ENCODE peak calls at places on chromosome 1, in seven cellular contexts. M is A549, S is H9, P is nephron progenitor cell, V is astrocyte of the spinal cord, Y is astrocyte, X is endothelial cell. T is an unnamed sample.

GRCh38 chr1:56387071-56387747 is 192.2 kb downstream of the PLPP3 start:
- DNase-seq in M (no peak), S (no peak), P (no peak), V (peak), Y (peak), X (no peak), T (no peak)

GRCh38 chr1:240247899-240248298 is 156.2 kb downstream of the FMN2 start:
- DNase-seq in M (no peak), S (no peak), P (no peak), V (no peak), Y (no peak), X (no peak), T (no peak)

GRCh38 chr1:111989531-111990025 is at the start of gene KCND3:
- DNase-seq in M (no peak), S (no peak), P (peak), V (no peak), Y (no peak), X (peak), T (peak)

GRCh38 chr1:156104861-156105546 is 9.5 kb upstream of the LMNA start:
- DNase-seq in M (peak), S (peak), P (no peak), V (no peak), Y (no peak), X (no peak), T (peak)

GRCh38 chr1:196997428-196997827 is 20.1 kb downstream of the CFHR5 start:
- DNase-seq in M (no peak), S (no peak), P (no peak), V (peak), Y (peak), X (no peak), T (peak)

GRCh38 chr1:2360588-2361364 is 30.6 kb downstream of the MORN1 start:
- DNase-seq in M (no peak), S (no peak), P (no peak), V (no peak), Y (peak), X (no peak), T (no peak)

GRCh38 chr1:115299266-115299665 is 38.8 kb downstream of the NGF start:
- DNase-seq in M (no peak), S (no peak), P (no peak), V (no peak), Y (peak), X (no peak), T (no peak)

GRCh38 chr1:44571712-44572571 is 102.3 kb downstream of the TMEM53 start:
- DNase-seq in M (no peak), S (no peak), P (no peak), V (no peak), Y (no peak), X (no peak), T (peak)

GRCh38 chr1:112126598-112126997 is 137.1 kb upstream of the KCND3 start:
- DNase-seq in M (no peak), S (no peak), P (no peak), V (no peak), Y (no peak), X (no peak), T (no peak)

GRCh38 chr1:161013591-161014513 is 7.1 kb downstream of the F11R start:
- DNase-seq in M (peak), S (peak), P (no peak), V (no peak), Y (peak), X (peak), T (peak)

GRCh38 chr1:209755926-209756607 is at the start of gene TRAF3IP3:
- DNase-seq in M (no peak), S (no peak), P (no peak), V (no peak), Y (no peak), X (no peak), T (no peak)

GRCh38 chr1:200794506-200795065 is 55.9 kb downstream of the CAMSAP2 start:
- DNase-seq in M (no peak), S (no peak), P (no peak), V (no peak), Y (no peak), X (no peak), T (peak)

GRCh38 chr1:205480349-205481278 is 23.9 kb upstream of the CDK18 start:
- DNase-seq in M (no peak), S (no peak), P (no peak), V (no peak), Y (no peak), X (no peak), T (no peak)

GRCh38 chr1:227315500-227316346 is 2.6 kb downstream of the CDC42BPA start:
- DNase-seq in M (peak), S (no peak), P (no peak), V (peak), Y (peak), X (no peak), T (peak)

GRCh38 chr1:9281907-9282306 is 10.8 kb upstream of the SPSB1 start:
- DNase-seq in M (no peak), S (no peak), P (no peak), V (no peak), Y (no peak), X (no peak), T (no peak)

GRCh38 chr1:67760030-67760821 is 73.0 kb downstream of the GNG12 start:
- DNase-seq in M (peak), S (peak), P (peak), V (peak), Y (peak), X (peak), T (peak)

GRCh38 chr1:153536618-153537375 is 1.0 kb upstream of the S100A6 start:
- DNase-seq in M (peak), S (no peak), P (no peak), V (no peak), Y (no peak), X (no peak), T (no peak)

GRCh38 chr1:3226191-3226590 is 157.2 kb downstream of the PRDM16 start:
- DNase-seq in M (no peak), S (no peak), P (no peak), V (no peak), Y (no peak), X (no peak), T (no peak)

GRCh38 chr1:172325562-172325961 is 94.9 kb upstream of the C1orf105 start:
- DNase-seq in M (peak), S (no peak), P (no peak), V (peak), Y (peak), X (no peak), T (peak)

GRCh38 chr1:2231667-2232254 is 3.6 kb downstream of the SKI start:
- DNase-seq in M (peak), S (peak), P (peak), V (peak), Y (peak), X (no peak), T (peak)

GRCh38 chr1:55352801-55353180 is 137.6 kb upstream of the USP24 start:
- DNase-seq in M (no peak), S (no peak), P (no peak), V (no peak), Y (no peak), X (no peak), T (no peak)

GRCh38 chr1:226125097-226125630 is 61.4 kb downstream of the ACBD3 start:
- DNase-seq in M (peak), S (peak), P (peak), V (peak), Y (peak), X (peak), T (peak)

GRCh38 chr1:230077011-230077410 is 10.0 kb downstream of the GALNT2 start:
- DNase-seq in M (no peak), S (no peak), P (no peak), V (no peak), Y (no peak), X (no peak), T (no peak)

GRCh38 chr1:108583757-108584156 is 23.9 kb downstream of the EEIG2 start:
- DNase-seq in M (no peak), S (no peak), P (no peak), V (no peak), Y (no peak), X (no peak), T (peak)

GRCh38 chr1:205965039-205965630 is 21.9 kb upstream of the SLC26A9 start:
- DNase-seq in M (no peak), S (no peak), P (no peak), V (no peak), Y (no peak), X (no peak), T (no peak)

GRCh38 chr1:187933562-187934419 is 1105.0 kb downstream of the PLA2G4A start:
- DNase-seq in M (no peak), S (no peak), P (no peak), V (no peak), Y (no peak), X (no peak), T (no peak)

GRCh38 chr1:27377760-27378495 is 3.3 kb upstream of the FCN3 start:
- DNase-seq in M (no peak), S (no peak), P (no peak), V (no peak), Y (no peak), X (no peak), T (no peak)

GRCh38 chr1:77281491-77282186 is at the start of gene AK5:
- DNase-seq in M (peak), S (peak), P (peak), V (peak), Y (peak), X (peak), T (peak)

GRCh38 chr1:32393832-32394140 is 455 bp downstream of the BSDC1 start:
- DNase-seq in M (no peak), S (peak), P (no peak), V (no peak), Y (no peak), X (no peak), T (no peak)

GRCh38 chr1:150917387-150917786 is 8.8 kb upstream of the SETDB1 start:
- DNase-seq in M (no peak), S (no peak), P (no peak), V (no peak), Y (no peak), X (no peak), T (no peak)

GRCh38 chr1:156664949-156665411 is 12.2 kb downstream of the NES start:
- DNase-seq in M (peak), S (peak), P (no peak), V (no peak), Y (no peak), X (no peak), T (no peak)

GRCh38 chr1:218537131-218537904 is 192.2 kb downstream of the TGFB2 start:
- DNase-seq in M (peak), S (no peak), P (no peak), V (peak), Y (peak), X (no peak), T (peak)

GRCh38 chr1:31072304-31072746 is 6.8 kb upstream of the PUM1 start:
- DNase-seq in M (no peak), S (peak), P (peak), V (no peak), Y (no peak), X (no peak), T (no peak)

GRCh38 chr1:11571906-11572616 is 82.2 kb downstream of the FBXO2 start:
- DNase-seq in M (no peak), S (peak), P (peak), V (no peak), Y (no peak), X (peak), T (no peak)

GRCh38 chr1:60132108-60132507 is 58.5 kb upstream of the C1orf87 start:
- DNase-seq in M (no peak), S (no peak), P (no peak), V (no peak), Y (no peak), X (no peak), T (no peak)

GRCh38 chr1:180311011-180311730 is 81.1 kb downstream of the LHX4 start:
- DNase-seq in M (peak), S (no peak), P (no peak), V (peak), Y (peak), X (no peak), T (peak)

GRCh38 chr1:91397605-91398004 is 7.0 kb downstream of the HFM1 start:
- DNase-seq in M (no peak), S (no peak), P (no peak), V (peak), Y (no peak), X (no peak), T (peak)

GRCh38 chr1:164699815-164700491 is 141.0 kb downstream of the PBX1 start:
- DNase-seq in M (no peak), S (no peak), P (no peak), V (no peak), Y (no peak), X (no peak), T (peak)

GRCh38 chr1:54567961-54568360 is 19.9 kb downstream of the ACOT11 start:
- DNase-seq in M (no peak), S (no peak), P (no peak), V (no peak), Y (no peak), X (no peak), T (peak)

GRCh38 chr1:67570473-67571143 is 114.4 kb upstream of the GADD45A start:
- DNase-seq in M (peak), S (no peak), P (no peak), V (peak), Y (peak), X (no peak), T (peak)

DNA sequence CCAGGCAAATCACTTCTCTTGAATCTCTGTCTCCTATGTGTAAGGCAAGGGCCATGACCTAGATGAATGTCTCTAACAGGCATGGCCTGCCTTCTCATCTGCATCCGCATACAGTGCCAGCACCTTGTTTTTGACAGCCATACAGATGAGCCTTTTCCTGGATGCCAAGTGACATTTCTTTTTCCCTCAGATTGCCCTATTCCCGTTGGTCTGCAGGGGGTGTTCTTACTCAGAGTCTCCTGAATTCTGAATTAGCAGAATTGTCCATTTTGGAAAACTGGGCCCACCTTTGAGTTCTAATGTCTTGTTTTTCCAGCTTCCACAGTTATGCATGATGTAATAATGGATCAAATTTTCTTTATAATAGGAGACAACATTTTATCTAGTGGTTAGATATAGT is 88.0 kb upstream of the ADAR start:
- DNase-seq in M (no peak), S (no peak), P (no peak), V (no peak), Y (no peak), X (no peak), T (peak)
- TF ChIP-seq CTCF in M (no peak), S (peak), P (no peak), V (peak), Y (peak), X (no peak), T (peak)

GRCh38 chr1:19260211-19261138 is 8.9 kb downstream of the MRTO4 start:
- DNase-seq in M (peak), S (no peak), P (no peak), V (peak), Y (peak), X (no peak), T (peak)
- TF ChIP-seq CTCF in M (no peak), S (no peak), P (no peak), V (no peak), Y (no peak), X (no peak), T (no peak)

DNA sequence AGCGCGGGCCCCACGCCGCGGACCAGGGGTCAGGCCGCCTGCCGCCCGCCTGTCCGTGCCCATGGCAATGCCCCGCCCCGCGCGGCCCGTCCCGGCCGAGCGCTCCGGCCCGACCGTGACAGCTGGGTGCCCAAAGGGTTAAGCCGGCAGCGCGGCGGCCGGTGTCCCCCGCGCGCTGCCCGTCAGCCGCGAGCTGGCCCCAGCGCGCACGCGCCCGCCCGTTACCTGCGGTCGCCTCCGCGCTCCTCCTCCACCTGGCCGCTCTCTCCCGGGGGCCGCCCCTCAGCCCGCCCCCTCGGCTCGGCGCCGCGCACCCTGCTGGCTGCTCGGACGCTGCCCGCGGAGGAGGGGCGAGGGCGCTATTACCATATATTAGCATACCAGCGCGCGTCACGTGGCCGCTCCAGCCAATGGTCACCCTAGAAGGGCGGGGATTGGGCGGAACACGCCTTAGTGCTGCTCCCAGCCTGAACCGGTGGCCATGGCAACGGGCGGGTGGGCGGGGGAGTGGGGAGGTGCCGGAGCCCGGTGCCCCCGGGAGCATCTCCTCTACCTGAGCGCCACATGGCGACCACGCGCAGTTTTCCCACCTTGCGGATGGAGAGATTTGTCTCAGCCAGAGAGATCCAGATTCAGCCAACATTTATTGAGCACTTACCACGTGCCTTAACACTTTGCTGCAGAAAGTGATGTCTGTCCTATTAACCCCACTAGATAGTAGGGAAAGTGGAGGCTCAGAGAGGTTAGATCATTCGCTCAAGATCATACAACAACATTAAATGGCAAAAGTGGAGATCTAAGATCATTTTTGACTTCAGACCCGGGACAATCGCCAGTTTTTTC is at the start of gene PHC2:
- DNase-seq in M (peak), S (peak), P (peak), V (peak), Y (peak), X (peak), T (peak)
- TF ChIP-seq CTCF in M (no peak), S (no peak), P (no peak), V (no peak), Y (no peak), X (peak), T (no peak)

GRCh38 chr1:51731998-51732397 is 115.1 kb downstream of the OSBPL9 start:
- DNase-seq in M (no peak), S (no peak), P (no peak), V (no peak), Y (no peak), X (no peak), T (no peak)

GRCh38 chr1:51735746-51736254 is 118.9 kb downstream of the OSBPL9 start:
- DNase-seq in M (no peak), S (no peak), P (no peak), V (no peak), Y (no peak), X (no peak), T (no peak)

GRCh38 chr1:51734899-51735745 is 118.2 kb downstream of the OSBPL9 start:
- DNase-seq in M (no peak), S (no peak), P (no peak), V (no peak), Y (no peak), X (no peak), T (peak)

GRCh38 chr1:51733793-51734522 is 117.1 kb downstream of the OSBPL9 start:
- DNase-seq in M (no peak), S (no peak), P (no peak), V (no peak), Y (no peak), X (no peak), T (no peak)

GRCh38 chr1:51732701-51733425 is 116.0 kb downstream of the OSBPL9 start:
- DNase-seq in M (no peak), S (no peak), P (no peak), V (no peak), Y (no peak), X (no peak), T (no peak)
- TF ChIP-seq CTCF in M (no peak), S (no peak), P (no peak), V (no peak), Y (no peak), X (no peak), T (no peak)

GRCh38 chr1:203135636-203136305 is 8.2 kb downstream of the ADORA1 start:
- DNase-seq in M (no peak), S (no peak), P (no peak), V (no peak), Y (no peak), X (no peak), T (no peak)

GRCh38 chr1:203133969-203134725 is 6.6 kb downstream of the ADORA1 start:
- DNase-seq in M (no peak), S (no peak), P (no peak), V (no peak), Y (peak), X (no peak), T (peak)

GRCh38 chr1:203137324-203137723 is 9.8 kb downstream of the ADORA1 start:
- DNase-seq in M (no peak), S (no peak), P (no peak), V (no peak), Y (no peak), X (no peak), T (no peak)

GRCh38 chr1:203140076-203140475 is 12.6 kb downstream of the ADORA1 start:
- DNase-seq in M (no peak), S (no peak), P (no peak), V (no peak), Y (no peak), X (no peak), T (no peak)

DNA sequence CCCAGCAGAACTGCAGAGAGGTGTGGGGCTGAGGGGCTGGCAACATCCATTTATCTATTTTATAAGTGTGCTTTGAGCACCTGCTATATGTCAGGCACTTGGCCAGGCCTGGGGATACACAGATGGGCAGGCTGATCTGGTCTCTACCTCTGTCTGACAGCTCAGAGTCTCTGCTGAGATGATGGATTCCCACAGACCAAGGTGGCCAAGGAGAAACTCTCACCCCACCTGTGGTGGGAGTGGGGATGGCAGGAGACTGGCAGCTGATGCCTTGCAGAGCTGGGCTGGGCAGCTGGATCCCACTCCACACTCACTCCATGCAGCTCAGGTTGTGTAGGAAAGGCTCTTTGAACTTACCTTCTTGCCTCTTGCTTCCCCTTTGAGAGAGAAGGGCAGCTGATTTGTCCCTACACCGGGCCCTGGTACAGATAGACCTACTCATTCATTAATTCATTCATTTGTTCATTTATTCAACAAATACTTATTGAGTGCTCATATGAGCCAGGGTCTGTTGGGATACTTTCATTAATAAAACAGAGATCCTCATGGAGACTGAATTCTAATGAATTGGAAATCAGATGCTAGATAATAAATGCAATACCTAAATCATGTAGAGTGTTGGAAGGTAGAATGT is 9.0 kb downstream of the ADORA1 start:
- DNase-seq in M (no peak), S (no peak), P (no peak), V (no peak), Y (no peak), X (no peak), T (no peak)
- TF ChIP-seq CTCF in M (no peak), S (peak), P (no peak), V (no peak), Y (no peak), X (peak), T (no peak)

DNA sequence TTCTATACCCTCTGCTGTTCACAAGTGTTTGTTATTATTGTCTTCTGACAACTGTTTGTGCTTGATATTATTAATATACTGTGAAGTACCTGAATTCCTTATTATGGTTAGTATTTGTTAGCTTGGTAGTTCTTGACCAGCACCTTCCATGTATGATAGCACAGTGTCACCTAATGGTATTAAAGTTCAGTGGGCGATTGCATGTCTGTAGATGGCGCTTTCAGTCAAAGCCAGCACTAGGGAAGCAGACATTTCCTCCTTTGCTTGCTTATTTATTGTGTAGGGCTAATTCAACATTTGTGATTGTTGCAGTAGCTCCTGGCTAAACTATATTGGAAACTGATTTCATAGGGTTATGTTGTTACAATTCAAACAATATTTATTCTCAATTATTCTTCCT is 218.0 kb downstream of the ZP4 start:
- DNase-seq in M (peak), S (no peak), P (no peak), V (no peak), Y (no peak), X (no peak), T (no peak)
- TF ChIP-seq CTCF in M (peak), S (peak), P (no peak), V (no peak), Y (no peak), X (no peak), T (no peak)

T was measured in fibroblast of mammary gland.